ENCODE peak calls at places on chromosome 3, in seven cellular contexts. Y is CD8-positive, alpha-beta T cell; K is epithelial cell of esophagus; Z is neural crest cell; T is omental fat pad; W is fibroblast of mammary gland; C is breast epithelium. D is an unnamed sample.

GRCh38 chr3:195873971-195874370 is 34.4 kb downstream of the TNK2 start:
- DNase-seq in Z (no peak), Y (no peak), W (peak; percentile 41), T (no peak), K (peak; percentile 26), C (no peak), D (no peak)

GRCh38 chr3:69085543-69086132 is 901 bp downstream of the ARL6IP5 start:
- DNase-seq in T (no peak), K (peak; percentile 33), Y (no peak), C (no peak), Z (no peak), W (peak; percentile 48), D (no peak)

GRCh38 chr3:138202945-138203701 is 16.0 kb downstream of the ARMC8 start:
- DNase-seq in K (no peak), C (no peak), Z (no peak), Y (no peak), T (no peak), W (no peak), D (no peak)

GRCh38 chr3:141996437-141996836 is 120.0 kb downstream of the ATP1B3 start:
- DNase-seq in K (peak; percentile 54), T (no peak), W (no peak), Z (no peak), Y (no peak), C (no peak), D (no peak)

GRCh38 chr3:11479230-11479620 is 164.5 kb downstream of the VGLL4 start:
- DNase-seq in C (no peak), T (no peak), Y (no peak), W (no peak), Z (no peak), K (no peak), D (peak; percentile 85)

GRCh38 chr3:45060165-45060897 is 34.2 kb downstream of the CLEC3B start:
- DNase-seq in K (no peak), C (no peak), T (no peak), W (no peak), Y (no peak), Z (no peak), D (no peak)

GRCh38 chr3:141828487-141829284 is 47.8 kb upstream of the ATP1B3 start:
- DNase-seq in C (peak; percentile 65), Y (no peak), W (peak; percentile 28), Z (no peak), K (peak; percentile 93), T (no peak), D (peak; percentile 28)

GRCh38 chr3:69260216-69260787 is 125.6 kb downstream of the FRMD4B start:
- DNase-seq in C (no peak), Z (no peak), K (no peak), Y (no peak), T (no peak), W (no peak), D (no peak)

GRCh38 chr3:114902691-114903101 is 244.4 kb downstream of the ZBTB20 start:
- DNase-seq in T (no peak), Z (no peak), Y (no peak), C (no peak), W (no peak), K (no peak), D (no peak)

GRCh38 chr3:116338713-116339112 is 106.6 kb downstream of the LSAMP start:
- DNase-seq in T (no peak), C (no peak), Y (no peak), Z (no peak), W (no peak), K (no peak), D (no peak)

GRCh38 chr3:170178631-170179030 is 2.9 kb downstream of the PHC3 start:
- DNase-seq in C (no peak), T (no peak), W (no peak), K (no peak), Y (peak; percentile 61), Z (no peak), D (no peak)

GRCh38 chr3:25572336-25572735 is 92.4 kb downstream of the TOP2B start:
- DNase-seq in T (no peak), C (no peak), Y (no peak), Z (no peak), W (no peak), K (no peak), D (no peak)

GRCh38 chr3:117958027-117958426 is 1076.6 kb downstream of the IGSF11 start:
- DNase-seq in Z (no peak), Y (no peak), C (no peak), W (no peak), K (no peak), T (no peak), D (no peak)

GRCh38 chr3:129974451-129975331 is at the start of gene TRH:
- DNase-seq in K (no peak), W (no peak), Z (peak; percentile 17), C (no peak), Y (no peak), T (no peak), D (no peak)

GRCh38 chr3:163622384-163622783 is 1455.9 kb downstream of the SI start:
- DNase-seq in C (no peak), T (no peak), W (no peak), K (no peak), Z (peak; percentile 16), Y (no peak), D (no peak)

GRCh38 chr3:52679139-52679538 is 6.6 kb downstream of the PBRM1 start:
- DNase-seq in Y (no peak), T (no peak), W (peak; percentile 33), C (no peak), Z (no peak), K (no peak), D (peak; percentile 76)

GRCh38 chr3:99199021-99199420 is 297.5 kb upstream of the DCBLD2 start:
- DNase-seq in C (no peak), T (no peak), W (no peak), K (no peak), Z (no peak), Y (no peak), D (no peak)

GRCh38 chr3:70606018-70606417 is 293.6 kb upstream of the MDFIC2 start:
- DNase-seq in T (no peak), Z (no peak), K (no peak), W (no peak), Y (no peak), C (no peak), D (peak; percentile 13)

GRCh38 chr3:88882121-88882520 is 225.3 kb upstream of the EPHA3 start:
- DNase-seq in K (no peak), Z (no peak), Y (no peak), C (no peak), W (no peak), T (no peak), D (no peak)

GRCh38 chr3:150733936-150734794 is 28.8 kb downstream of the SIAH2 start:
- DNase-seq in W (peak; percentile 73), T (no peak), K (peak; percentile 95), C (no peak), Z (no peak), Y (no peak), D (no peak)

GRCh38 chr3:55000946-55001345 is 73.1 kb upstream of the LRTM1 start:
- DNase-seq in C (no peak), Y (no peak), Z (no peak), K (no peak), W (no peak), T (no peak), D (no peak)

GRCh38 chr3:179929091-179929529 is 107.6 kb downstream of the PEX5L start:
- DNase-seq in Y (peak; percentile 46), K (peak; percentile 76), W (peak; percentile 73), Z (peak; percentile 64), C (no peak), T (no peak), D (no peak)
- TF ChIP-seq CTCF in Y (peak; percentile 61), K (peak; percentile 85), W (peak; percentile 87), Z (peak; percentile 89), C (peak; percentile 49), T (no peak), D (peak; percentile 92)

GRCh38 chr3:9253327-9253726 is 3.9 kb upstream of the SRGAP3 start:
- DNase-seq in W (peak; percentile 15), C (no peak), K (peak; percentile 69), Y (no peak), T (no peak), Z (no peak), D (no peak)

GRCh38 chr3:9248232-9249191 is 934 bp downstream of the SRGAP3 start:
- DNase-seq in Y (no peak), K (peak; percentile 83), Z (peak; percentile 18), C (peak; percentile 37), T (no peak), W (peak; percentile 14), D (no peak)

GRCh38 chr3:9249273-9250192 is at the start of gene SRGAP3:
- DNase-seq in C (peak; percentile 87), Z (peak; percentile 76), W (peak; percentile 89), Y (peak; percentile 77), K (peak; percentile 96), T (peak; percentile 68), D (peak; percentile 91)

GRCh38 chr3:9250236-9250635 is 790 bp upstream of the SRGAP3 start:
- DNase-seq in Z (no peak), W (no peak), C (no peak), K (no peak), T (no peak), Y (no peak), D (no peak)

DNA sequence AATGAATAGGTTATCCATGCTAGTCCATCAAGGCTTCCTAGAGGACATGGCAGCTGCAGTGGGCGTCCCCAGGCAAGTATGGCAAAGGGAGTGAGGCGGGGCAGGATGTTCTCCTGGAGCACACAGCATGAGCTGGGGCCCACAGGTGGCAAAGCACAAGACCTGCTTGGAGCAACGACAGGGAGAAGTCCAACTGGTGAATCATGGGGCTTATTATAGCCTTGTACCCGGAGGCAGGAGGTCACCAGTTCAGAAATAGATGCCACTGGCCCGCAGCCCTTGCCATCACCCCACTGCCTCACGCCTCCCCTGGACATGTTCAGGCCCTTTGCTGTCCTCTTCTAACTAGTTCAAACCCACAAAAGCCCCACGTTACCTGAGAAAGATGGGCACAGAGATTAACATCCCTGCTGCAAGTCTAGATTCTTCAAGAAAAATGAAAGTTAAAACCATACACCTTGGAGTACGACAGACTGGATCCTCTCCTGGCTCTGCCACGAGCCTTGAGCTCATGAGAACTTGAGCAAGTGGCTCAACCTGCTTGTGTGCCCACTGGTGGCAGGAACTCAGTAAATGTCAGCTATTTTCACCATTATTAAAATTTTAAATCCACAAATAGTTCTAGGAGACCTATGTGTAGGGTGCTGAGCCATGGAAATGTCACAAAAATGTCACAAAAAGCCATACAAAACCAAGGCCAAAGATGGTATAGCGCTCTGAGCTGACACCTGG is 1.8 kb upstream of the SRGAP3 start:
- DNase-seq in Z (no peak), T (no peak), W (no peak), K (peak; percentile 35), C (no peak), Y (no peak), D (no peak)
- TF ChIP-seq CTCF in Z (no peak), T (no peak), W (peak; percentile 3), K (no peak), C (no peak), Y (no peak), D (no peak)

DNA sequence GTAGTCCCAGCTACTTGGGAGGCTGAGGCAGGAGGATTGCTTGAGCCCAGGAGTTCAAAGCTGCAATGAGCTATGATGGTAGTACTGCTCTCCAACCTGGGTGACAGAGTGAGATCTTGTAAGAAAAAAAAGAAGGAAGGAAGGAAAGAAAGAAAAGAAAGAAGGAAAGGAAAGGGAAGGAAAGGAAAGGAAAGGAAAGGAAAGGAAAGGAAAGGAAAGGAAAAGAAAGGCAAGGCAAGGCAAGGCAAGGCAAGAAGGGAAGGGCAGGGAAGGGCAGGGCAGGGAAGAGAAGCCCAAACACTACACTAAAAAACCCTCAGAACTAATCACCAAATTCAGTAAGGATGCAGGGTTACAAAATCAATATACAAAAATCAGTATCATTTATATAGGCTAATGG is 341.6 kb downstream of the ERC2 start:
- DNase-seq in T (no peak), W (no peak), Z (no peak), Y (no peak), K (no peak), C (no peak), D (no peak)
- TF ChIP-seq CTCF in T (no peak), W (no peak), Z (no peak), Y (no peak), K (no peak), C (no peak), D (no peak)

GRCh38 chr3:176514297-176514696 is 683.0 kb downstream of the TBL1XR1 start:
- DNase-seq in W (peak; percentile 58), T (no peak), Z (no peak), C (no peak), K (peak; percentile 62), Y (no peak), D (peak; percentile 6)
- TF ChIP-seq CTCF in W (peak; percentile 57), T (no peak), Z (peak; percentile 52), C (no peak), K (peak; percentile 47), Y (no peak), D (peak; percentile 50)

D was measured in LNCaP clone FGC.